ENCODE peak calls at places on chromosome 15, in eight cellular contexts. One of them, this sample, is unnamed.

GRCh38 chr15:74318376-74319137 is 48.9 kb downstream of the CYP11A1 start:
- DNase-seq in A549: no peak
- DNase-seq in AG09319: no peak
- DNase-seq in CD4-positive, alpha-beta T cell: no peak
- DNase-seq in type B pancreatic cell: no peak
- DNase-seq in endothelial cell: no peak
- DNase-seq in MM.1S: no peak
- DNase-seq in retinal pigment epithelial cell: no peak
- DNase-seq in this sample: no peak

GRCh38 chr15:84816694-84817460 is at the start of gene ALPK3:
- DNase-seq in A549: no peak
- DNase-seq in AG09319: no peak
- DNase-seq in CD4-positive, alpha-beta T cell: no peak
- DNase-seq in type B pancreatic cell: peak
- DNase-seq in endothelial cell: peak
- DNase-seq in MM.1S: no peak
- DNase-seq in retinal pigment epithelial cell: no peak
- DNase-seq in this sample: no peak

GRCh38 chr15:39363761-39364586 is 216.9 kb upstream of the THBS1 start:
- DNase-seq in A549: no peak
- DNase-seq in AG09319: no peak
- DNase-seq in CD4-positive, alpha-beta T cell: no peak
- DNase-seq in type B pancreatic cell: no peak
- DNase-seq in endothelial cell: no peak
- DNase-seq in MM.1S: no peak
- DNase-seq in retinal pigment epithelial cell: peak
- DNase-seq in this sample: no peak

GRCh38 chr15:88378259-88378658 is 88.9 kb downstream of the MRPL46 start:
- DNase-seq in A549: no peak
- DNase-seq in AG09319: no peak
- DNase-seq in CD4-positive, alpha-beta T cell: no peak
- DNase-seq in type B pancreatic cell: no peak
- DNase-seq in endothelial cell: no peak
- DNase-seq in MM.1S: no peak
- DNase-seq in retinal pigment epithelial cell: no peak
- DNase-seq in this sample: no peak

GRCh38 chr15:83289160-83289559 is 4.7 kb upstream of the BNC1 start:
- DNase-seq in A549: no peak
- DNase-seq in AG09319: no peak
- DNase-seq in CD4-positive, alpha-beta T cell: no peak
- DNase-seq in type B pancreatic cell: no peak
- DNase-seq in endothelial cell: no peak
- DNase-seq in MM.1S: no peak
- DNase-seq in retinal pigment epithelial cell: no peak
- DNase-seq in this sample: no peak

GRCh38 chr15:92683511-92683834 is 27.9 kb upstream of the FAM174B start:
- DNase-seq in A549: peak
- DNase-seq in AG09319: no peak
- DNase-seq in CD4-positive, alpha-beta T cell: no peak
- DNase-seq in type B pancreatic cell: no peak
- DNase-seq in endothelial cell: peak
- DNase-seq in MM.1S: no peak
- DNase-seq in retinal pigment epithelial cell: no peak
- DNase-seq in this sample: peak

GRCh38 chr15:25439456-25439836 is 622 bp upstream of the UBE3A start:
- DNase-seq in A549: peak
- DNase-seq in AG09319: no peak
- DNase-seq in CD4-positive, alpha-beta T cell: no peak
- DNase-seq in type B pancreatic cell: no peak
- DNase-seq in endothelial cell: no peak
- DNase-seq in MM.1S: peak
- DNase-seq in retinal pigment epithelial cell: no peak
- DNase-seq in this sample: no peak

GRCh38 chr15:28989239-28989830 is 103.6 kb downstream of the APBA2 start:
- DNase-seq in A549: peak
- DNase-seq in AG09319: no peak
- DNase-seq in CD4-positive, alpha-beta T cell: no peak
- DNase-seq in type B pancreatic cell: no peak
- DNase-seq in endothelial cell: peak
- DNase-seq in MM.1S: peak
- DNase-seq in retinal pigment epithelial cell: no peak
- DNase-seq in this sample: no peak

GRCh38 chr15:63474810-63475316 is 29.5 kb upstream of the USP3 start:
- DNase-seq in A549: peak
- DNase-seq in AG09319: no peak
- DNase-seq in CD4-positive, alpha-beta T cell: no peak
- DNase-seq in type B pancreatic cell: no peak
- DNase-seq in endothelial cell: no peak
- DNase-seq in MM.1S: peak
- DNase-seq in retinal pigment epithelial cell: no peak
- DNase-seq in this sample: no peak

GRCh38 chr15:31024330-31024729 is 32.9 kb upstream of the MTMR10 start:
- DNase-seq in A549: peak
- DNase-seq in AG09319: peak
- DNase-seq in CD4-positive, alpha-beta T cell: no peak
- DNase-seq in type B pancreatic cell: no peak
- DNase-seq in endothelial cell: peak
- DNase-seq in MM.1S: no peak
- DNase-seq in retinal pigment epithelial cell: peak
- DNase-seq in this sample: peak

GRCh38 chr15:87357608-87358007 is 898.9 kb downstream of the NTRK3 start:
- DNase-seq in A549: no peak
- DNase-seq in AG09319: no peak
- DNase-seq in CD4-positive, alpha-beta T cell: no peak
- DNase-seq in type B pancreatic cell: no peak
- DNase-seq in endothelial cell: no peak
- DNase-seq in MM.1S: no peak
- DNase-seq in retinal pigment epithelial cell: no peak
- DNase-seq in this sample: no peak
- TF ChIP-seq CTCF in A549: no peak
- TF ChIP-seq CTCF in AG09319: no peak
- TF ChIP-seq CTCF in CD4-positive, alpha-beta T cell: no peak
- TF ChIP-seq CTCF in type B pancreatic cell: no peak
- TF ChIP-seq CTCF in endothelial cell: no peak
- TF ChIP-seq CTCF in MM.1S: no peak
- TF ChIP-seq CTCF in retinal pigment epithelial cell: no peak
- TF ChIP-seq CTCF in this sample: no peak

DNA sequence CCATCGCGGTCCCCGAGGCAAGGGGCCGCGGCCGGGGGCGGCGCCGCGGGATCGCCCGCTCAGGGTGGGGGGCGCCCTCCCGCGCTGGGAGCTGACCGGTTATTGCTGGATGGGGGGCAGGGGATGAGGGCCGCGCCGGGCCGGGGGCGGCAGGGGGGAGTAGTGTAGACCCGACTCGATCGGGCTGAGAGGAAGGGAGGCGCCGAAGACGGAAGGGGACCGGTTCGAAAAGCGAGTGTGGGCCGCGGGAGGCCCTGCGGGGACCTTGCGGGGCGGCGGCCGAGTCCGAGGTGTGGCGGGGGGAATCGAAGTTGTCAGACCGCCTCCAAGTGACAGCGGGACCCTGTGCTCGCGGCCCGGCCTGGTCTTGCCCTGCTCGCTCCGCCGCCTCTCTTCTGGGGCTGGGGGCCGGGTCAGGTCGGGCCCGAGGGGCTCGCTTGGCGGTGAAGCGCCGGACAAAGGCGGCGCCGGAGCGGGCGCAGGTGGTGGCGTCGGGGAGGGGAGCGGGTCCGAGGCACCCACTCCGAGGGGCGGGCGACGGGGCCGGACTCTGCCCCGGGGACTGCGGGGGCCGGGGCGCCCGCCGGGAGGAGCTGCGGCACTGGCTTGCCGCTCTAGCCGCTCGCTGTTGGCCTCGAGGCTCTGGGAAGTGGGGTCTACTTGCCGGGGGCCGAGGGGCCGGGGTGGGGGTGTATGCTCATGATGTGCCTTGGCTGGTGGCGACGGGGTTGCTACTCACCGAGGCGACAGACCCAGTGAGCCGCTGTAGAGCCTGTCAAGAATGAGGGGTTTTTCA is 1.2 kb downstream of the BAHD1 start:
- DNase-seq in A549: no peak
- DNase-seq in AG09319: no peak
- DNase-seq in CD4-positive, alpha-beta T cell: no peak
- DNase-seq in type B pancreatic cell: no peak
- DNase-seq in endothelial cell: peak
- DNase-seq in MM.1S: no peak
- DNase-seq in retinal pigment epithelial cell: no peak
- DNase-seq in this sample: no peak
- TF ChIP-seq CTCF in A549: no peak
- TF ChIP-seq CTCF in AG09319: no peak
- TF ChIP-seq CTCF in CD4-positive, alpha-beta T cell: peak
- TF ChIP-seq CTCF in type B pancreatic cell: peak
- TF ChIP-seq CTCF in endothelial cell: no peak
- TF ChIP-seq CTCF in MM.1S: peak
- TF ChIP-seq CTCF in retinal pigment epithelial cell: peak
- TF ChIP-seq CTCF in this sample: no peak

GRCh38 chr15:72117698-72118399 is at the start of gene MYO9A:
- DNase-seq in A549: peak
- DNase-seq in AG09319: peak
- DNase-seq in CD4-positive, alpha-beta T cell: peak
- DNase-seq in type B pancreatic cell: peak
- DNase-seq in endothelial cell: peak
- DNase-seq in MM.1S: peak
- DNase-seq in retinal pigment epithelial cell: peak
- DNase-seq in this sample: peak
- TF ChIP-seq CTCF in A549: no peak
- TF ChIP-seq CTCF in AG09319: no peak
- TF ChIP-seq CTCF in CD4-positive, alpha-beta T cell: no peak
- TF ChIP-seq CTCF in type B pancreatic cell: no peak
- TF ChIP-seq CTCF in endothelial cell: peak
- TF ChIP-seq CTCF in MM.1S: no peak
- TF ChIP-seq CTCF in retinal pigment epithelial cell: no peak
- TF ChIP-seq CTCF in this sample: no peak

GRCh38 chr15:22949074-22949547 is 31.1 kb downstream of the CYFIP1 start:
- DNase-seq in A549: no peak
- DNase-seq in AG09319: peak
- DNase-seq in CD4-positive, alpha-beta T cell: no peak
- DNase-seq in type B pancreatic cell: no peak
- DNase-seq in endothelial cell: peak
- DNase-seq in MM.1S: no peak
- DNase-seq in retinal pigment epithelial cell: no peak
- DNase-seq in this sample: no peak
- TF ChIP-seq CTCF in A549: no peak
- TF ChIP-seq CTCF in AG09319: no peak
- TF ChIP-seq CTCF in CD4-positive, alpha-beta T cell: no peak
- TF ChIP-seq CTCF in type B pancreatic cell: no peak
- TF ChIP-seq CTCF in endothelial cell: no peak
- TF ChIP-seq CTCF in MM.1S: no peak
- TF ChIP-seq CTCF in retinal pigment epithelial cell: no peak
- TF ChIP-seq CTCF in this sample: no peak

GRCh38 chr15:58053236-58054153 is 12.0 kb downstream of the ALDH1A2 start:
- DNase-seq in A549: no peak
- DNase-seq in AG09319: no peak
- DNase-seq in CD4-positive, alpha-beta T cell: no peak
- DNase-seq in type B pancreatic cell: no peak
- DNase-seq in endothelial cell: no peak
- DNase-seq in MM.1S: no peak
- DNase-seq in retinal pigment epithelial cell: no peak
- DNase-seq in this sample: no peak

GRCh38 chr15:58058729-58059128 is 6.8 kb downstream of the ALDH1A2 start:
- DNase-seq in A549: no peak
- DNase-seq in AG09319: no peak
- DNase-seq in CD4-positive, alpha-beta T cell: no peak
- DNase-seq in type B pancreatic cell: no peak
- DNase-seq in endothelial cell: no peak
- DNase-seq in MM.1S: no peak
- DNase-seq in retinal pigment epithelial cell: no peak
- DNase-seq in this sample: no peak

GRCh38 chr15:58058068-58058467 is 7.4 kb downstream of the ALDH1A2 start:
- DNase-seq in A549: no peak
- DNase-seq in AG09319: no peak
- DNase-seq in CD4-positive, alpha-beta T cell: no peak
- DNase-seq in type B pancreatic cell: no peak
- DNase-seq in endothelial cell: no peak
- DNase-seq in MM.1S: no peak
- DNase-seq in retinal pigment epithelial cell: no peak
- DNase-seq in this sample: no peak

GRCh38 chr15:58057559-58057958 is 8.0 kb downstream of the ALDH1A2 start:
- DNase-seq in A549: no peak
- DNase-seq in AG09319: no peak
- DNase-seq in CD4-positive, alpha-beta T cell: no peak
- DNase-seq in type B pancreatic cell: no peak
- DNase-seq in endothelial cell: no peak
- DNase-seq in MM.1S: no peak
- DNase-seq in retinal pigment epithelial cell: no peak
- DNase-seq in this sample: peak

GRCh38 chr15:58056015-58056414 is 9.5 kb downstream of the ALDH1A2 start:
- DNase-seq in A549: no peak
- DNase-seq in AG09319: no peak
- DNase-seq in CD4-positive, alpha-beta T cell: no peak
- DNase-seq in type B pancreatic cell: no peak
- DNase-seq in endothelial cell: no peak
- DNase-seq in MM.1S: no peak
- DNase-seq in retinal pigment epithelial cell: no peak
- DNase-seq in this sample: no peak
- TF ChIP-seq CTCF in A549: no peak
- TF ChIP-seq CTCF in AG09319: no peak
- TF ChIP-seq CTCF in CD4-positive, alpha-beta T cell: no peak
- TF ChIP-seq CTCF in type B pancreatic cell: peak
- TF ChIP-seq CTCF in endothelial cell: peak
- TF ChIP-seq CTCF in MM.1S: no peak
- TF ChIP-seq CTCF in retinal pigment epithelial cell: peak
- TF ChIP-seq CTCF in this sample: peak

DNA sequence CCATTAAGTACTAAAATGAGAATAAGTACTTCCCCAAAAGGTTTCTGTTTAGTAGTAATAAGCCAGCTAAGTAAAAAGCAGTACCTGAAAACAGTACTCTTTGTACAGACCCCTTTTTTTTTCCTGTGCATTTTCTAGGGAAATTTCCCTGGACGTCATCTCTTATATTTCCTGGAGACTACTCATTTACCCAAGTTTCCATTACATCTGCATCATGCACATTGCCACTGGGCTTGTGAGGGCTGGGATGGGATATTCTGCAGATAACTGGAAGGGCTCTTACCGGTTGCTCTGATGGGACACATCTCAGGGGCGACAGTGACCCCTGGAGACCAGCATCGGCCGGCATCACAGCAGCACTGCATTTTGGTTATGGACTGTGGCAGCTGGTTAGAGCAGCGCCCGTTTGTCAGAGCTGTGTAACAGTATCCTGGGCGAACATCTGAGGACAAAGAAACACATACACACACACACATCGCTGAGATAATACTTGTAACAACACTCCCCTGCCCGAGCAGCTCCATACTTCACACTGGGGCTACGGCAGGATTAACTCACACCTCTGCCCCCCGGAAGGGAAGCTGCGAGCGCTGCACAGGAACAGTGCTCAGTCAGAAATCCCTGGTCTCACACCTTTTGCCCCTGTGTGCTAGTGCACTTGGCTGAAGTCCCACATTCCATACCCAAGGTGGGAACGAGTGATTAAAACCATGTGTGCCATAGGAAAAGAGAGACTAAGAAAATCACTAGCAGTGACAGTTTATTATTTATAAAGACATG is 124.9 kb downstream of the FBN1 start:
- DNase-seq in A549: peak
- DNase-seq in AG09319: no peak
- DNase-seq in CD4-positive, alpha-beta T cell: no peak
- DNase-seq in type B pancreatic cell: no peak
- DNase-seq in endothelial cell: peak
- DNase-seq in MM.1S: no peak
- DNase-seq in retinal pigment epithelial cell: no peak
- DNase-seq in this sample: peak
- TF ChIP-seq CTCF in A549: no peak
- TF ChIP-seq CTCF in AG09319: no peak
- TF ChIP-seq CTCF in CD4-positive, alpha-beta T cell: no peak
- TF ChIP-seq CTCF in type B pancreatic cell: no peak
- TF ChIP-seq CTCF in endothelial cell: no peak
- TF ChIP-seq CTCF in MM.1S: no peak
- TF ChIP-seq CTCF in retinal pigment epithelial cell: no peak
- TF ChIP-seq CTCF in this sample: no peak

GRCh38 chr15:70754862-70755261 is 8.5 kb downstream of the UACA start:
- DNase-seq in A549: no peak
- DNase-seq in AG09319: no peak
- DNase-seq in CD4-positive, alpha-beta T cell: no peak
- DNase-seq in type B pancreatic cell: no peak
- DNase-seq in endothelial cell: no peak
- DNase-seq in MM.1S: no peak
- DNase-seq in retinal pigment epithelial cell: no peak
- DNase-seq in this sample: no peak
- TF ChIP-seq CTCF in A549: peak
- TF ChIP-seq CTCF in AG09319: no peak
- TF ChIP-seq CTCF in CD4-positive, alpha-beta T cell: no peak
- TF ChIP-seq CTCF in type B pancreatic cell: no peak
- TF ChIP-seq CTCF in endothelial cell: no peak
- TF ChIP-seq CTCF in MM.1S: no peak
- TF ChIP-seq CTCF in retinal pigment epithelial cell: no peak
- TF ChIP-seq CTCF in this sample: no peak

This sample was measured in Calu3.